ENCODE peak calls at places on chromosomes 2 and 18, in ten cellular contexts. One of them, this sample, is unnamed.

GRCh38 chr2:9297156-9297555 is 90.5 kb downstream of the ASAP2 start:
- DNase-seq in HCT116: no peak
- DNase-seq in fibroblast of mammary gland: no peak
- DNase-seq in mesothelial cell of epicardium: no peak
- DNase-seq in dorsolateral prefrontal cortex: no peak
- DNase-seq in AG09319: no peak
- DNase-seq in IMR-90: peak
- DNase-seq in cardiac fibroblast: peak
- DNase-seq in heart right ventricle: no peak
- DNase-seq in A549: no peak
- DNase-seq in this sample: no peak

GRCh38 chr2:63050186-63050915 is at the start of gene OTX1:
- DNase-seq in HCT116: peak
- DNase-seq in fibroblast of mammary gland: peak
- DNase-seq in mesothelial cell of epicardium: peak
- DNase-seq in dorsolateral prefrontal cortex: no peak
- DNase-seq in AG09319: no peak
- DNase-seq in IMR-90: peak
- DNase-seq in cardiac fibroblast: peak
- DNase-seq in heart right ventricle: no peak
- DNase-seq in A549: peak
- DNase-seq in this sample: peak

GRCh38 chr18:42187611-42188378 is 232.8 kb downstream of the PIK3C3 start:
- DNase-seq in HCT116: no peak
- DNase-seq in fibroblast of mammary gland: no peak
- DNase-seq in mesothelial cell of epicardium: no peak
- DNase-seq in dorsolateral prefrontal cortex: no peak
- DNase-seq in AG09319: no peak
- DNase-seq in IMR-90: no peak
- DNase-seq in cardiac fibroblast: no peak
- DNase-seq in heart right ventricle: no peak
- DNase-seq in A549: no peak
- DNase-seq in this sample: no peak

GRCh38 chr2:222248818-222249217 is 50.0 kb downstream of the PAX3 start:
- DNase-seq in HCT116: no peak
- DNase-seq in fibroblast of mammary gland: no peak
- DNase-seq in mesothelial cell of epicardium: no peak
- DNase-seq in dorsolateral prefrontal cortex: no peak
- DNase-seq in AG09319: no peak
- DNase-seq in IMR-90: no peak
- DNase-seq in cardiac fibroblast: no peak
- DNase-seq in heart right ventricle: no peak
- DNase-seq in A549: no peak
- DNase-seq in this sample: no peak

GRCh38 chr2:194264586-194264985 is 1392.4 kb upstream of the SLC39A10 start:
- DNase-seq in HCT116: no peak
- DNase-seq in fibroblast of mammary gland: no peak
- DNase-seq in mesothelial cell of epicardium: no peak
- DNase-seq in dorsolateral prefrontal cortex: no peak
- DNase-seq in AG09319: no peak
- DNase-seq in IMR-90: no peak
- DNase-seq in cardiac fibroblast: no peak
- DNase-seq in heart right ventricle: no peak
- DNase-seq in A549: no peak
- DNase-seq in this sample: no peak

GRCh38 chr2:23505984-23506380 is 121.0 kb downstream of the KLHL29 start:
- DNase-seq in HCT116: no peak
- DNase-seq in fibroblast of mammary gland: peak
- DNase-seq in mesothelial cell of epicardium: no peak
- DNase-seq in dorsolateral prefrontal cortex: no peak
- DNase-seq in AG09319: peak
- DNase-seq in IMR-90: peak
- DNase-seq in cardiac fibroblast: peak
- DNase-seq in heart right ventricle: no peak
- DNase-seq in A549: no peak
- DNase-seq in this sample: no peak

GRCh38 chr2:228689049-228689448 is 507.6 kb upstream of the SPHKAP start:
- DNase-seq in HCT116: no peak
- DNase-seq in fibroblast of mammary gland: peak
- DNase-seq in mesothelial cell of epicardium: peak
- DNase-seq in dorsolateral prefrontal cortex: no peak
- DNase-seq in AG09319: no peak
- DNase-seq in IMR-90: no peak
- DNase-seq in cardiac fibroblast: peak
- DNase-seq in heart right ventricle: no peak
- DNase-seq in A549: no peak
- DNase-seq in this sample: no peak

GRCh38 chr18:58268849-58269248 is 224.8 kb downstream of the NEDD4L start:
- DNase-seq in HCT116: peak
- DNase-seq in fibroblast of mammary gland: peak
- DNase-seq in mesothelial cell of epicardium: no peak
- DNase-seq in dorsolateral prefrontal cortex: no peak
- DNase-seq in AG09319: no peak
- DNase-seq in IMR-90: peak
- DNase-seq in cardiac fibroblast: peak
- DNase-seq in heart right ventricle: no peak
- DNase-seq in A549: peak
- DNase-seq in this sample: peak

GRCh38 chr2:84631985-84632384 is 115.7 kb downstream of the DNAH6 start:
- DNase-seq in HCT116: no peak
- DNase-seq in fibroblast of mammary gland: no peak
- DNase-seq in mesothelial cell of epicardium: no peak
- DNase-seq in dorsolateral prefrontal cortex: no peak
- DNase-seq in AG09319: no peak
- DNase-seq in IMR-90: no peak
- DNase-seq in cardiac fibroblast: no peak
- DNase-seq in heart right ventricle: no peak
- DNase-seq in A549: no peak
- DNase-seq in this sample: no peak

GRCh38 chr2:84629550-84629949 is 113.3 kb downstream of the DNAH6 start:
- DNase-seq in HCT116: no peak
- DNase-seq in fibroblast of mammary gland: no peak
- DNase-seq in mesothelial cell of epicardium: no peak
- DNase-seq in dorsolateral prefrontal cortex: no peak
- DNase-seq in AG09319: no peak
- DNase-seq in IMR-90: no peak
- DNase-seq in cardiac fibroblast: no peak
- DNase-seq in heart right ventricle: no peak
- DNase-seq in A549: no peak
- DNase-seq in this sample: no peak

GRCh38 chr2:84636080-84636971 is 120.0 kb downstream of the DNAH6 start:
- DNase-seq in HCT116: no peak
- DNase-seq in fibroblast of mammary gland: no peak
- DNase-seq in mesothelial cell of epicardium: no peak
- DNase-seq in dorsolateral prefrontal cortex: no peak
- DNase-seq in AG09319: no peak
- DNase-seq in IMR-90: no peak
- DNase-seq in cardiac fibroblast: no peak
- DNase-seq in heart right ventricle: no peak
- DNase-seq in A549: no peak
- DNase-seq in this sample: no peak

GRCh38 chr2:84628486-84628885 is 112.2 kb downstream of the DNAH6 start:
- DNase-seq in HCT116: no peak
- DNase-seq in fibroblast of mammary gland: no peak
- DNase-seq in mesothelial cell of epicardium: no peak
- DNase-seq in dorsolateral prefrontal cortex: no peak
- DNase-seq in AG09319: no peak
- DNase-seq in IMR-90: no peak
- DNase-seq in cardiac fibroblast: no peak
- DNase-seq in heart right ventricle: no peak
- DNase-seq in A549: no peak
- DNase-seq in this sample: no peak

DNA sequence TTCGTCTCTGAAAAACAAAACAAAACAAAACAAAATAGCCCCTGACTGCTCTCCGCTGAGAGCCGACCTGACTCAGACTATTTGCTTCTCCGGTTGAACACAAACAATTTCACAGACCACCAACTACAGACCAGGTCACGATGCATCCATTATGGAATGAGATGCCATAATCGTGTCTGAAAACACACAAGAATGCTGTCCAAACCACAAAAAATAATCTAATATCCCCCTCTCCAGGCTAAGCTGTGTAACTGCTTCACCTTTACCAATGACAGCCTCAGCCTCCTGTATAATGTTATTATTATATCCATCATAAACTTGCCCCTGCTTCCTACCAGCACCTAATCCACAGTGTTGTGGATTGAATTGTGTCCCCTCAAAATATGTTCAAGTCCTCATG is 114.7 kb downstream of the DNAH6 start:
- DNase-seq in HCT116: peak
- DNase-seq in fibroblast of mammary gland: peak
- DNase-seq in mesothelial cell of epicardium: no peak
- DNase-seq in dorsolateral prefrontal cortex: no peak
- DNase-seq in AG09319: peak
- DNase-seq in IMR-90: peak
- DNase-seq in cardiac fibroblast: peak
- DNase-seq in heart right ventricle: no peak
- DNase-seq in A549: peak
- DNase-seq in this sample: peak
- TF ChIP-seq CTCF in HCT116: peak
- TF ChIP-seq CTCF in fibroblast of mammary gland: peak
- TF ChIP-seq CTCF in mesothelial cell of epicardium: peak
- TF ChIP-seq CTCF in dorsolateral prefrontal cortex: peak
- TF ChIP-seq CTCF in AG09319: peak
- TF ChIP-seq CTCF in IMR-90: peak
- TF ChIP-seq CTCF in cardiac fibroblast: peak
- TF ChIP-seq CTCF in heart right ventricle: peak
- TF ChIP-seq CTCF in A549: peak
- TF ChIP-seq CTCF in this sample: peak

GRCh38 chr2:179744341-179744740 is 117.1 kb downstream of the ZNF385B start:
- DNase-seq in HCT116: no peak
- DNase-seq in fibroblast of mammary gland: no peak
- DNase-seq in mesothelial cell of epicardium: no peak
- DNase-seq in dorsolateral prefrontal cortex: no peak
- DNase-seq in AG09319: no peak
- DNase-seq in IMR-90: no peak
- DNase-seq in cardiac fibroblast: no peak
- DNase-seq in heart right ventricle: no peak
- DNase-seq in A549: no peak
- DNase-seq in this sample: no peak

GRCh38 chr2:179751184-179751809 is 110.1 kb downstream of the ZNF385B start:
- DNase-seq in HCT116: peak
- DNase-seq in fibroblast of mammary gland: peak
- DNase-seq in mesothelial cell of epicardium: no peak
- DNase-seq in dorsolateral prefrontal cortex: no peak
- DNase-seq in AG09319: no peak
- DNase-seq in IMR-90: peak
- DNase-seq in cardiac fibroblast: peak
- DNase-seq in heart right ventricle: no peak
- DNase-seq in A549: peak
- DNase-seq in this sample: no peak

GRCh38 chr2:179746982-179747381 is 114.4 kb downstream of the ZNF385B start:
- DNase-seq in HCT116: no peak
- DNase-seq in fibroblast of mammary gland: peak
- DNase-seq in mesothelial cell of epicardium: no peak
- DNase-seq in dorsolateral prefrontal cortex: no peak
- DNase-seq in AG09319: no peak
- DNase-seq in IMR-90: peak
- DNase-seq in cardiac fibroblast: no peak
- DNase-seq in heart right ventricle: no peak
- DNase-seq in A549: no peak
- DNase-seq in this sample: no peak

GRCh38 chr2:179745615-179746263 is 115.7 kb downstream of the ZNF385B start:
- DNase-seq in HCT116: no peak
- DNase-seq in fibroblast of mammary gland: peak
- DNase-seq in mesothelial cell of epicardium: no peak
- DNase-seq in dorsolateral prefrontal cortex: no peak
- DNase-seq in AG09319: no peak
- DNase-seq in IMR-90: peak
- DNase-seq in cardiac fibroblast: peak
- DNase-seq in heart right ventricle: no peak
- DNase-seq in A549: no peak
- DNase-seq in this sample: no peak

DNA sequence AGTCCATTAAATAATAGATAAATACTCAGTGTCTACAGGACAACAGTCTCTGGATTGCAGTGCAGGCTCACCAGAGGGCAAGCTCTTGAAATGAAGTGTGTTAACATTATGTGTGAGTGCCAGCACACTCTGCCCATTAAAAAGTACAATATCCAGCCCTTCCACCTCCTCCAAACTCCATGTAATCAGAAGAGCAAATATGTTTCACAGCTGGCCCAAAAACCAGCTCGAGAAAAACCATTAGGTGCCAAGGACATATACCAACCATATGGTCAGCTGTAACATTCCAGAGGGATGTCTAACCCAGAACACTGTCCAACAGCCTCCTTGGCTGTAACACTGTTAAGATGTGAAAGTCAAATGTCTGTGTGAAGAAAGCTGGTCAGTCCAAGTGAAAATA is 112.2 kb downstream of the ZNF385B start:
- DNase-seq in HCT116: no peak
- DNase-seq in fibroblast of mammary gland: peak
- DNase-seq in mesothelial cell of epicardium: no peak
- DNase-seq in dorsolateral prefrontal cortex: no peak
- DNase-seq in AG09319: no peak
- DNase-seq in IMR-90: peak
- DNase-seq in cardiac fibroblast: peak
- DNase-seq in heart right ventricle: no peak
- DNase-seq in A549: no peak
- DNase-seq in this sample: no peak
- TF ChIP-seq CTCF in HCT116: no peak
- TF ChIP-seq CTCF in fibroblast of mammary gland: no peak
- TF ChIP-seq CTCF in mesothelial cell of epicardium: no peak
- TF ChIP-seq CTCF in dorsolateral prefrontal cortex: no peak
- TF ChIP-seq CTCF in AG09319: no peak
- TF ChIP-seq CTCF in IMR-90: no peak
- TF ChIP-seq CTCF in cardiac fibroblast: no peak
- TF ChIP-seq CTCF in heart right ventricle: no peak
- TF ChIP-seq CTCF in A549: no peak
- TF ChIP-seq CTCF in this sample: no peak

DNA sequence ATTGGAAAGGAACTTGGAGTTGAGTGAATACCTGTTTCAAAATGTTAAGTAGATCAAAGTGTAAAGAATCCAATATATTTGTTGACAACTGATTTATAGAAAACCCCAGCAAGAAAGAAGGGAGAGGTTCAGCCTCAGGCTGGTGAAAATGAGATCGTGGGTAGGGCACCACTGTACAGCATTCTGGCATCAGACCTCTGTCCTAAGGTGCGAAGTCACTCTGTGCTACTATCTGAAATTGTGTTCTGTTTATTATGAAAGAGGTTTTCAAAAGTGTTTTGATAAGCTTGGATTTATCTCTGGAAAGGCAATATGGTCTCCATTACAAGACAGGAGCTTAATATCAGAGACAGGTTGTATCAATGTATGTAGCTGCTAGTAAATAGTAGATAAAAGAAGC is 80.5 kb upstream of the MAP4K3 start:
- DNase-seq in HCT116: no peak
- DNase-seq in fibroblast of mammary gland: no peak
- DNase-seq in mesothelial cell of epicardium: no peak
- DNase-seq in dorsolateral prefrontal cortex: no peak
- DNase-seq in AG09319: no peak
- DNase-seq in IMR-90: no peak
- DNase-seq in cardiac fibroblast: no peak
- DNase-seq in heart right ventricle: no peak
- DNase-seq in A549: no peak
- DNase-seq in this sample: no peak
- TF ChIP-seq CTCF in HCT116: no peak
- TF ChIP-seq CTCF in fibroblast of mammary gland: no peak
- TF ChIP-seq CTCF in mesothelial cell of epicardium: no peak
- TF ChIP-seq CTCF in dorsolateral prefrontal cortex: no peak
- TF ChIP-seq CTCF in AG09319: no peak
- TF ChIP-seq CTCF in IMR-90: no peak
- TF ChIP-seq CTCF in cardiac fibroblast: no peak
- TF ChIP-seq CTCF in heart right ventricle: no peak
- TF ChIP-seq CTCF in A549: no peak
- TF ChIP-seq CTCF in this sample: no peak

DNA sequence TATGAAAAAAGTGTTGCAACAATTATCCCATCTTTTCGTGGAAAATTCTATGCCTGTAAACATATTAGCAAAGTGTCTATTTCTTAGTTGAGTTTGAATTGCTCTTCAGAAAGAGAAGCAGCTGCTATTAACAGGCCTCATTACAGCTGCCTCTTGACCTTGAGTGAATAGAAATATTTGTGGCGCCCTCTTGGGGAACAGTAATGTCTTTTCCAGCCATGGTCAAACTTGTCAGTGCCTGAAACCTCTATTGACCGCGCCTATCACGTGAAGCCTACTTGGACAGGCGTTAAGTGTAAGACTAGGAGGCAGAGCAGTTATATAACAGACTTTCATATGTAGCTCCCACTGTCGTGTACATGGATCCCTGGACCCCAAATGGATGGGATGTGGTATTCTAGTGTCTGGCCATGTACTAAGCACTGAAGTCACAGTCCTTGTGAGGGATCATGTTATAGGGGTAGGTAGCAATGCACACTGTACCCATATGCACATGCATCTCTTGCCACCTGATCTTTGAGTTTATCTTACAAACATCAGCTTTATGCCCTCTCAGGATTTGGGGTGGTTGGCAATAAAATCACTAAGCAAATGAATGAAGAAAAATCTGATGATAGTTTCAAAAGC is 245.0 kb downstream of the PTGR3 start:
- DNase-seq in HCT116: peak
- DNase-seq in fibroblast of mammary gland: peak
- DNase-seq in mesothelial cell of epicardium: no peak
- DNase-seq in dorsolateral prefrontal cortex: no peak
- DNase-seq in AG09319: no peak
- DNase-seq in IMR-90: peak
- DNase-seq in cardiac fibroblast: peak
- DNase-seq in heart right ventricle: no peak
- DNase-seq in A549: no peak
- DNase-seq in this sample: peak
- TF ChIP-seq CTCF in HCT116: peak
- TF ChIP-seq CTCF in fibroblast of mammary gland: peak
- TF ChIP-seq CTCF in mesothelial cell of epicardium: no peak
- TF ChIP-seq CTCF in dorsolateral prefrontal cortex: peak
- TF ChIP-seq CTCF in AG09319: peak
- TF ChIP-seq CTCF in IMR-90: peak
- TF ChIP-seq CTCF in cardiac fibroblast: peak
- TF ChIP-seq CTCF in heart right ventricle: peak
- TF ChIP-seq CTCF in A549: peak
- TF ChIP-seq CTCF in this sample: peak